ENCODE peak calls at places on chromosome 21, in four cellular contexts. One of them, this sample, is unnamed.

GRCh38 chr21:46418265-46418946 is 40.3 kb upstream of the DIP2A start:
- DNase-seq in EL: no peak
- DNase-seq in uterus: no peak
- DNase-seq in KBM-7: no peak
- DNase-seq in this sample: no peak

GRCh38 chr21:41521489-41522027 is 13.6 kb upstream of the TMPRSS2 start:
- DNase-seq in EL: no peak
- DNase-seq in KBM-7: no peak
- DNase-seq in uterus: no peak
- DNase-seq in this sample: no peak

GRCh38 chr21:29526545-29526944 is 227.8 kb downstream of the BACH1 start:
- DNase-seq in uterus: no peak
- DNase-seq in EL: no peak
- DNase-seq in KBM-7: no peak
- DNase-seq in this sample: no peak

GRCh38 chr21:43195131-43196021 is 26.6 kb downstream of the CRYAA start:
- DNase-seq in uterus: no peak
- DNase-seq in EL: no peak
- DNase-seq in KBM-7: no peak
- DNase-seq in this sample: no peak

GRCh38 chr21:38979271-38980196 is 173.8 kb downstream of the ETS2 start:
- DNase-seq in EL: peak; percentile 39
- DNase-seq in uterus: peak; percentile 59
- DNase-seq in KBM-7: no peak
- DNase-seq in this sample: peak; percentile 53

GRCh38 chr21:45313682-45314081 is 26.0 kb upstream of the POFUT2 start:
- DNase-seq in KBM-7: no peak
- DNase-seq in EL: no peak
- DNase-seq in uterus: no peak
- DNase-seq in this sample: no peak

GRCh38 chr21:44505673-44506278 is 34.2 kb downstream of the KRTAP10-1 start:
- DNase-seq in EL: no peak
- DNase-seq in uterus: no peak
- DNase-seq in KBM-7: no peak
- DNase-seq in this sample: no peak

GRCh38 chr21:24829397-24829796 is 777.9 kb downstream of the MRPL39 start:
- DNase-seq in KBM-7: no peak
- DNase-seq in uterus: no peak
- DNase-seq in EL: no peak
- DNase-seq in this sample: no peak

This sample was measured in A172.